ENCODE peak calls at places on chromosome 6, in nine cellular contexts. U is ovary, G is HepG2, D is A549, T is tibial nerve, K is upper lobe of left lung, Q is H1, I is SK-N-SH, H is transverse colon. P is an unnamed sample. For H3K4me1, the result is how much of the 10 kb centered on the place peaks cover.

GRCh38 chr6:126312013-126312665 is 27.8 kb upstream of the CENPW start:
- DNase-seq in H (no peak), U (no peak), D (peak), Q (no peak), G (peak), I (peak), T (no peak), K (no peak), P (no peak)

GRCh38 chr6:47680724-47681123 is 17.7 kb upstream of the ADGRF4 start:
- DNase-seq in D (no peak), H (no peak), Q (no peak), K (no peak), U (no peak), T (no peak), G (no peak), I (no peak), P (no peak)

GRCh38 chr6:21367649-21368154 is 225.8 kb upstream of the SOX4 start:
- DNase-seq in T (no peak), K (no peak), D (no peak), G (peak), U (no peak), H (no peak), I (no peak), Q (no peak), P (no peak)

GRCh38 chr6:30357678-30358339 is 12.9 kb downstream of the RPP21 start:
- DNase-seq in K (peak), Q (peak), U (peak), G (peak), H (peak), D (peak), T (no peak), I (peak), P (peak)

GRCh38 chr6:24493945-24494725 is 634 bp upstream of the ALDH5A1 start:
- DNase-seq in G (no peak), H (no peak), I (no peak), K (no peak), U (no peak), T (no peak), Q (no peak), D (no peak), P (no peak)

GRCh38 chr6:87115402-87116135 is 20.7 kb upstream of the CGA start:
- DNase-seq in H (no peak), K (no peak), Q (no peak), U (no peak), G (no peak), I (peak), T (no peak), D (no peak), P (no peak)

GRCh38 chr6:141956046-141956761 is 176.5 kb upstream of the GJE1 start:
- DNase-seq in H (no peak), D (no peak), G (no peak), K (no peak), T (no peak), Q (no peak), I (no peak), U (no peak), P (no peak)

GRCh38 chr6:157561037-157561790 is 180.2 kb downstream of the ZDHHC14 start:
- DNase-seq in T (no peak), U (no peak), G (no peak), I (no peak), Q (no peak), K (no peak), D (no peak), H (peak), P (no peak)

GRCh38 chr6:101226677-101227135 is 166.8 kb upstream of the GRIK2 start:
- DNase-seq in Q (peak), D (peak), U (no peak), T (no peak), I (no peak), K (no peak), H (no peak), G (peak), P (no peak)

GRCh38 chr6:113825776-113826175 is 31.4 kb upstream of the MARCKS start:
- DNase-seq in D (no peak), Q (no peak), I (peak), T (peak), U (peak), G (no peak), K (peak), H (peak), P (peak)

GRCh38 chr6:36862164-36862847 is 12.3 kb downstream of the PPIL1 start:
- DNase-seq in Q (no peak), K (no peak), D (peak), I (no peak), T (no peak), U (no peak), G (no peak), H (no peak), P (no peak)

GRCh38 chr6:52858416-52858815 is 17.8 kb upstream of the GSTA5 start:
- DNase-seq in H (no peak), K (no peak), G (no peak), I (no peak), Q (no peak), D (no peak), T (no peak), U (no peak), P (no peak)
- TF ChIP-seq EP300 in H (no peak), K (no peak), G (no peak), I (no peak), Q (no peak), D (no peak), T (no peak), U (no peak), P (no peak)

GRCh38 chr6:136791296-136792065 is 796 bp downstream of the MAP3K5 start:
- DNase-seq in H (peak), I (peak), K (peak), T (peak), Q (no peak), G (no peak), D (peak), U (peak), P (peak)
- H3K4me1 ChIP-seq in H (under half), I (under half), K (under half), T (under half), Q (under half), G (under half), D (under half), U (under half), P (half or more)

GRCh38 chr6:11292291-11292552 is 59.8 kb upstream of the NEDD9 start:
- DNase-seq in H (no peak), D (no peak), Q (no peak), K (no peak), G (no peak), T (no peak), U (no peak), I (no peak), P (no peak)
- TF ChIP-seq EP300 in H (no peak), D (no peak), Q (no peak), K (no peak), G (no peak), T (no peak), U (no peak), I (no peak), P (no peak)

DNA sequence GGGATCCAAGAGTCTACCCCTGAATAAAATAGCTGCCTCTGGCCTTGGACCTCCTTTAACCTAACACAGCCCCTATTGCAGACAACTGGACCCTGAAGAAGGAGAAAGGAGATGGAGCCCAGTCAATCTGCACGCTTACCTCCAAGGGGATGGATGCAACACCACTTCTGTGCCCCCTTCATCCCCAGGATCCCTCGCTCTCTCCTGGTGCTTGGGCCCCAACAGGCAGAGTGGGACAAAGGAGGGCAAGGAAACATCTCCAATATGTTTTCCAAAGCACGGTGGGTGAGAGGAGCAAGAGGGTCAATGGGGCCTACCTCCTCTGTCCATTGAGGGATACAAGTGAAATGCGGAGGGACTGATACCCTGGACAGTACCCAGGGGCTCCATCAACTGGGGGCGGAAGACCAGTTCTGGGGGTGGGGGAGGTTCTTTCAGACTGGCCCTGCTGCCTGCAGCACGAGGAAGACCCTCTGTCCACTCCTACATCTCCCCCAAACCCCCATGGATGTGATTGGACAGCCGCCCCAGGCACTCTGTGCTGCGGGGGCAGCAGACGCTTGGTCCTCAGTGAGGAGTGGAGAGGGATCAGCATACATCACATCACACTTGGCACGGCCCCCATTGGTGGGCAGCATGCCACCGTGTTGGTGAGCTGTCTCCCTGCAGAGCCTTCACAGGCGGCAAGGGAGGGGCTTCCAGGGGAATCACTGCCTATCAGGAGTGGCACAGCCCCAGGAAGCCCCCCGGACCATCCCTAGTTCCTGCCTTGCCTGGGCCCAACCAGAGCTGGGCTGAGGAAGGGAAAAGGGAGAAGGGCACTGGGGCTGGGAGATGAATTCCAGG is 70.6 kb downstream of the MRPL14 start:
- DNase-seq in Q (no peak), I (peak), D (no peak), T (no peak), G (no peak), K (no peak), U (no peak), H (peak), P (no peak)
- H3K4me1 ChIP-seq in Q (under half), I (half or more), D (half or more), T (under half), G (half or more), K (under half), U (under half), H (under half), P (under half)

P was measured in stomach.